ENCODE peak calls at places on chromosomes 16 and 17, in seven cellular contexts. U, P, H, E, V, M and R are unnamed samples.

GRCh38 chr17:74135391-74136167 is 67.9 kb upstream of the RPL38 start:
- DNase-seq in H (no peak), U (no peak), P (no peak), E (no peak), V (no peak), M (no peak), R (no peak)

GRCh38 chr17:81329279-81329926 is 34.3 kb upstream of the SLC38A10 start:
- DNase-seq in H (peak), E (peak), M (peak), V (peak), U (no peak), P (peak), R (peak)

GRCh38 chr17:28878981-28879380 is 18.6 kb downstream of the FLOT2 start:
- DNase-seq in E (peak), U (no peak), V (peak), P (peak), H (no peak), M (peak), R (no peak)

GRCh38 chr17:6654816-6655731 is 3.5 kb downstream of the C17orf100 start:
- DNase-seq in M (no peak), P (peak), U (no peak), V (peak), E (no peak), H (no peak), R (peak)

GRCh38 chr16:86011532-86011931 is 112.6 kb downstream of the IRF8 start:
- DNase-seq in U (no peak), P (no peak), M (no peak), E (no peak), H (no peak), V (no peak), R (no peak)

GRCh38 chr16:14219983-14220382 is 148.9 kb downstream of the MRTFB start:
- DNase-seq in M (no peak), H (no peak), E (no peak), P (no peak), V (no peak), U (no peak), R (no peak)

GRCh38 chr16:10312023-10312422 is 73.8 kb upstream of the ATF7IP2 start:
- DNase-seq in H (no peak), P (no peak), M (no peak), E (no peak), V (no peak), U (no peak), R (no peak)

GRCh38 chr16:74888888-74889287 is 96.0 kb downstream of the WDR59 start:
- DNase-seq in H (no peak), U (no peak), E (no peak), M (no peak), P (no peak), V (no peak), R (no peak)

GRCh38 chr17:47368262-47368661 is 44.5 kb downstream of the EFCAB13 start:
- DNase-seq in U (no peak), H (no peak), M (no peak), P (no peak), V (no peak), E (no peak), R (no peak)

GRCh38 chr17:65696739-65697394 is 135.4 kb upstream of the AXIN2 start:
- DNase-seq in E (peak), M (peak), V (no peak), P (peak), H (no peak), U (no peak), R (no peak)

GRCh38 chr17:3647769-3648540 is 11.4 kb downstream of the CTNS start:
- DNase-seq in H (no peak), M (peak), E (peak), V (peak), U (peak), P (peak), R (no peak)

GRCh38 chr16:85556456-85557082 is 56.6 kb upstream of the GSE1 start:
- DNase-seq in U (peak), M (peak), V (no peak), P (no peak), E (peak), H (no peak), R (peak)

GRCh38 chr16:11133344-11133921 is 122.6 kb downstream of the SOCS1 start:
- DNase-seq in U (no peak), E (peak), M (peak), H (peak), P (peak), V (no peak), R (no peak)

GRCh38 chr16:12837344-12837743 is 33.7 kb upstream of the CPPED1 start:
- DNase-seq in E (no peak), M (no peak), U (no peak), V (no peak), P (no peak), H (no peak), R (no peak)

GRCh38 chr16:81629032-81629802 is 149.9 kb upstream of the PLCG2 start:
- DNase-seq in U (no peak), M (no peak), V (no peak), P (no peak), E (no peak), H (no peak), R (no peak)

GRCh38 chr16:17282247-17282646 is 188.5 kb downstream of the XYLT1 start:
- DNase-seq in E (no peak), U (no peak), M (no peak), V (no peak), P (no peak), H (no peak), R (no peak)

GRCh38 chr17:73291260-73291801 is 20.5 kb downstream of the CDC42EP4 start:
- DNase-seq in U (peak), M (peak), P (peak), E (peak), H (no peak), V (no peak), R (peak)

GRCh38 chr16:64459402-64459801 is 662.5 kb downstream of the CDH11 start:
- DNase-seq in P (no peak), M (no peak), E (no peak), H (no peak), V (no peak), U (no peak), R (no peak)

GRCh38 chr16:11493531-11493929 is 93.2 kb downstream of the LITAF start:
- DNase-seq in P (no peak), H (no peak), M (no peak), E (no peak), V (no peak), U (no peak), R (no peak)

GRCh38 chr16:54933281-54934150 is 2.9 kb downstream of the IRX5 start:
- DNase-seq in M (peak), H (no peak), E (no peak), V (no peak), P (no peak), U (no peak), R (no peak)

GRCh38 chr16:57185446-57185944 is 344 bp downstream of the PSME3IP1 start:
- DNase-seq in P (peak), M (peak), U (no peak), V (peak), H (no peak), E (peak), R (peak)

GRCh38 chr17:44581868-44582267 is 24.6 kb downstream of the FZD2 start:
- DNase-seq in E (peak), U (no peak), V (no peak), P (no peak), M (peak), H (no peak), R (no peak)

GRCh38 chr16:58859958-58860669 is 126.0 kb upstream of the GOT2 start:
- DNase-seq in M (no peak), H (no peak), E (no peak), P (no peak), U (peak), V (no peak), R (no peak)

GRCh38 chr17:75064867-75065561 is 18.0 kb downstream of the KCTD2 start:
- DNase-seq in M (no peak), V (no peak), E (no peak), P (no peak), U (no peak), H (no peak), R (no peak)

GRCh38 chr17:57669671-57670529 is 75.2 kb downstream of the CCDC182 start:
- DNase-seq in P (no peak), M (no peak), E (no peak), H (no peak), U (no peak), V (no peak), R (no peak)

GRCh38 chr16:86949116-86949515 is 368.1 kb downstream of the C16orf95 start:
- DNase-seq in U (no peak), V (no peak), P (no peak), E (no peak), M (no peak), H (no peak), R (no peak)

GRCh38 chr17:63293310-63293709 is 152.8 kb downstream of the CYB561 start:
- DNase-seq in M (peak), P (peak), H (peak), V (no peak), E (peak), U (no peak), R (no peak)

GRCh38 chr16:49608095-49608494 is 234.5 kb downstream of the C16orf78 start:
- DNase-seq in H (no peak), E (no peak), M (peak), V (no peak), U (no peak), P (peak), R (no peak)

GRCh38 chr17:65227637-65228036 is 90.5 kb downstream of the RGS9 start:
- DNase-seq in U (no peak), E (no peak), H (no peak), P (no peak), V (no peak), M (no peak), R (no peak)

GRCh38 chr17:48799069-48799710 is 17.8 kb downstream of the TTLL6 start:
- DNase-seq in U (no peak), E (no peak), M (no peak), V (no peak), P (no peak), H (no peak), R (no peak)

GRCh38 chr16:85221810-85222150 is 109.5 kb upstream of the CIBAR2 start:
- DNase-seq in U (no peak), M (no peak), P (no peak), V (no peak), H (no peak), E (no peak), R (no peak)

GRCh38 chr17:9274119-9274445 is 252.8 kb downstream of the NTN1 start:
- DNase-seq in V (no peak), H (no peak), U (no peak), E (no peak), M (no peak), P (no peak), R (no peak)

GRCh38 chr16:82761858-82762257 is 135.1 kb downstream of the CDH13 start:
- DNase-seq in M (no peak), P (peak), H (no peak), V (no peak), U (no peak), E (no peak), R (no peak)

GRCh38 chr16:1152123-1152638 is 725 bp upstream of the CACNA1H start:
- DNase-seq in P (no peak), V (no peak), U (no peak), E (no peak), M (peak), H (no peak), R (no peak)

GRCh38 chr17:4101799-4102405 is 40.9 kb downstream of the ZZEF1 start:
- DNase-seq in P (no peak), V (no peak), E (no peak), M (no peak), H (no peak), U (no peak), R (no peak)

GRCh38 chr16:11056989-11057645 is 112.8 kb downstream of the CLEC16A start:
- DNase-seq in U (no peak), P (no peak), M (no peak), E (no peak), V (peak), H (no peak), R (no peak)

GRCh38 chr16:57628008-57628781 is at the start of gene ADGRG1:
- DNase-seq in P (peak), U (peak), H (peak), M (peak), V (peak), E (peak), R (peak)